ENCODE peak calls at places on chromosomes 7 and 10, in seven cellular contexts. One of them, this sample, is unnamed.

GRCh38 chr10:77245953-77246352 is 391.7 kb downstream of the KCNMA1 start:
- DNase-seq in fibroblast of pulmonary artery: peak
- DNase-seq in pancreas: no peak
- DNase-seq in tibial nerve: no peak
- DNase-seq in omental fat pad: no peak
- DNase-seq in WTC11: no peak
- DNase-seq in GM13977: no peak
- DNase-seq in this sample: no peak

GRCh38 chr7:29352041-29352440 is 157.5 kb downstream of the CHN2 start:
- DNase-seq in fibroblast of pulmonary artery: no peak
- DNase-seq in pancreas: no peak
- DNase-seq in tibial nerve: no peak
- DNase-seq in omental fat pad: no peak
- DNase-seq in WTC11: no peak
- DNase-seq in GM13977: no peak
- DNase-seq in this sample: no peak

GRCh38 chr7:3605222-3605621 is 304.2 kb downstream of the SDK1 start:
- DNase-seq in fibroblast of pulmonary artery: peak
- DNase-seq in pancreas: no peak
- DNase-seq in tibial nerve: no peak
- DNase-seq in omental fat pad: no peak
- DNase-seq in WTC11: no peak
- DNase-seq in GM13977: no peak
- DNase-seq in this sample: no peak

GRCh38 chr7:134966691-134967090 is 19.6 kb upstream of the AGBL3 start:
- DNase-seq in fibroblast of pulmonary artery: no peak
- DNase-seq in pancreas: no peak
- DNase-seq in tibial nerve: no peak
- DNase-seq in omental fat pad: no peak
- DNase-seq in WTC11: no peak
- DNase-seq in GM13977: no peak
- DNase-seq in this sample: no peak

GRCh38 chr10:61285749-61286148 is 167.4 kb downstream of the TMEM26 start:
- DNase-seq in fibroblast of pulmonary artery: peak
- DNase-seq in pancreas: no peak
- DNase-seq in tibial nerve: no peak
- DNase-seq in omental fat pad: no peak
- DNase-seq in WTC11: no peak
- DNase-seq in GM13977: no peak
- DNase-seq in this sample: no peak

GRCh38 chr7:79176859-79177477 is 276.5 kb downstream of the MAGI2 start:
- DNase-seq in fibroblast of pulmonary artery: peak
- DNase-seq in pancreas: no peak
- DNase-seq in tibial nerve: no peak
- DNase-seq in omental fat pad: no peak
- DNase-seq in WTC11: no peak
- DNase-seq in GM13977: no peak
- DNase-seq in this sample: no peak

GRCh38 chr10:84289521-84290200 is 38.7 kb upstream of the CCSER2 start:
- DNase-seq in fibroblast of pulmonary artery: no peak
- DNase-seq in pancreas: no peak
- DNase-seq in tibial nerve: no peak
- DNase-seq in omental fat pad: no peak
- DNase-seq in WTC11: no peak
- DNase-seq in GM13977: no peak
- DNase-seq in this sample: no peak

GRCh38 chr7:99383203-99383602 is 8.7 kb downstream of the ARPC1B start:
- DNase-seq in fibroblast of pulmonary artery: no peak
- DNase-seq in pancreas: no peak
- DNase-seq in tibial nerve: no peak
- DNase-seq in omental fat pad: no peak
- DNase-seq in WTC11: no peak
- DNase-seq in GM13977: no peak
- DNase-seq in this sample: no peak

GRCh38 chr7:11335951-11336350 is 362.3 kb downstream of the PHF14 start:
- DNase-seq in fibroblast of pulmonary artery: no peak
- DNase-seq in pancreas: no peak
- DNase-seq in tibial nerve: no peak
- DNase-seq in omental fat pad: no peak
- DNase-seq in WTC11: no peak
- DNase-seq in GM13977: no peak
- DNase-seq in this sample: no peak

GRCh38 chr7:137774793-137775201 is 72.0 kb downstream of the DGKI start:
- DNase-seq in fibroblast of pulmonary artery: peak
- DNase-seq in pancreas: no peak
- DNase-seq in tibial nerve: no peak
- DNase-seq in omental fat pad: no peak
- DNase-seq in WTC11: no peak
- DNase-seq in GM13977: no peak
- DNase-seq in this sample: no peak

GRCh38 chr7:37796134-37796775 is 52.1 kb upstream of the NME8 start:
- DNase-seq in fibroblast of pulmonary artery: no peak
- DNase-seq in pancreas: no peak
- DNase-seq in tibial nerve: no peak
- DNase-seq in omental fat pad: no peak
- DNase-seq in WTC11: no peak
- DNase-seq in GM13977: no peak
- DNase-seq in this sample: no peak

GRCh38 chr10:103842605-103843004 is 12.8 kb downstream of the SH3PXD2A start:
- DNase-seq in fibroblast of pulmonary artery: no peak
- DNase-seq in pancreas: no peak
- DNase-seq in tibial nerve: no peak
- DNase-seq in omental fat pad: no peak
- DNase-seq in WTC11: no peak
- DNase-seq in GM13977: no peak
- DNase-seq in this sample: no peak

GRCh38 chr7:27677912-27678612 is 15.4 kb upstream of the HIBADH start:
- DNase-seq in fibroblast of pulmonary artery: peak
- DNase-seq in pancreas: no peak
- DNase-seq in tibial nerve: no peak
- DNase-seq in omental fat pad: no peak
- DNase-seq in WTC11: no peak
- DNase-seq in GM13977: no peak
- DNase-seq in this sample: no peak

GRCh38 chr7:14754631-14755030 is 147.9 kb downstream of the DGKB start:
- DNase-seq in fibroblast of pulmonary artery: peak
- DNase-seq in pancreas: no peak
- DNase-seq in tibial nerve: no peak
- DNase-seq in omental fat pad: no peak
- DNase-seq in WTC11: no peak
- DNase-seq in GM13977: no peak
- DNase-seq in this sample: no peak

GRCh38 chr7:74305987-74306736 is 17.0 kb downstream of the CLIP2 start:
- DNase-seq in fibroblast of pulmonary artery: no peak
- DNase-seq in pancreas: no peak
- DNase-seq in tibial nerve: no peak
- DNase-seq in omental fat pad: no peak
- DNase-seq in WTC11: no peak
- DNase-seq in GM13977: no peak
- DNase-seq in this sample: no peak

GRCh38 chr10:77508076-77508475 is 129.5 kb downstream of the KCNMA1 start:
- DNase-seq in fibroblast of pulmonary artery: no peak
- DNase-seq in pancreas: no peak
- DNase-seq in tibial nerve: no peak
- DNase-seq in omental fat pad: no peak
- DNase-seq in WTC11: no peak
- DNase-seq in GM13977: no peak
- DNase-seq in this sample: no peak

GRCh38 chr10:110901954-110902819 is 16.8 kb downstream of the BBIP1 start:
- DNase-seq in fibroblast of pulmonary artery: peak
- DNase-seq in pancreas: no peak
- DNase-seq in tibial nerve: no peak
- DNase-seq in omental fat pad: no peak
- DNase-seq in WTC11: no peak
- DNase-seq in GM13977: no peak
- DNase-seq in this sample: no peak

GRCh38 chr7:72265505-72265904 is 146.6 kb downstream of the CALN1 start:
- DNase-seq in fibroblast of pulmonary artery: no peak
- DNase-seq in pancreas: no peak
- DNase-seq in tibial nerve: no peak
- DNase-seq in omental fat pad: no peak
- DNase-seq in WTC11: no peak
- DNase-seq in GM13977: no peak
- DNase-seq in this sample: no peak

GRCh38 chr7:132480534-132480933 is 95.7 kb downstream of the PLXNA4 start:
- DNase-seq in fibroblast of pulmonary artery: no peak
- DNase-seq in pancreas: no peak
- DNase-seq in tibial nerve: no peak
- DNase-seq in omental fat pad: no peak
- DNase-seq in WTC11: no peak
- DNase-seq in GM13977: no peak
- DNase-seq in this sample: no peak

GRCh38 chr10:68601490-68602265 is 41.5 kb downstream of the TET1 start:
- DNase-seq in fibroblast of pulmonary artery: no peak
- DNase-seq in pancreas: no peak
- DNase-seq in tibial nerve: no peak
- DNase-seq in omental fat pad: no peak
- DNase-seq in WTC11: no peak
- DNase-seq in GM13977: no peak
- DNase-seq in this sample: no peak

GRCh38 chr7:6306471-6306870 is 34.0 kb upstream of the CYTH3 start:
- DNase-seq in fibroblast of pulmonary artery: peak
- DNase-seq in pancreas: no peak
- DNase-seq in tibial nerve: no peak
- DNase-seq in omental fat pad: no peak
- DNase-seq in WTC11: no peak
- DNase-seq in GM13977: no peak
- DNase-seq in this sample: no peak

GRCh38 chr10:43316988-43317387 is 50.1 kb upstream of the RASGEF1A start:
- DNase-seq in fibroblast of pulmonary artery: no peak
- DNase-seq in pancreas: no peak
- DNase-seq in tibial nerve: no peak
- DNase-seq in omental fat pad: no peak
- DNase-seq in WTC11: no peak
- DNase-seq in GM13977: no peak
- DNase-seq in this sample: no peak

GRCh38 chr10:113704637-113705343 is 25.1 kb downstream of the CASP7 start:
- DNase-seq in fibroblast of pulmonary artery: peak
- DNase-seq in pancreas: no peak
- DNase-seq in tibial nerve: no peak
- DNase-seq in omental fat pad: no peak
- DNase-seq in WTC11: no peak
- DNase-seq in GM13977: peak
- DNase-seq in this sample: no peak

GRCh38 chr7:101743995-101744360 is 73.4 kb upstream of the CUX1 start:
- DNase-seq in fibroblast of pulmonary artery: no peak
- DNase-seq in pancreas: no peak
- DNase-seq in tibial nerve: no peak
- DNase-seq in omental fat pad: no peak
- DNase-seq in WTC11: peak
- DNase-seq in GM13977: no peak
- DNase-seq in this sample: no peak

DNA sequence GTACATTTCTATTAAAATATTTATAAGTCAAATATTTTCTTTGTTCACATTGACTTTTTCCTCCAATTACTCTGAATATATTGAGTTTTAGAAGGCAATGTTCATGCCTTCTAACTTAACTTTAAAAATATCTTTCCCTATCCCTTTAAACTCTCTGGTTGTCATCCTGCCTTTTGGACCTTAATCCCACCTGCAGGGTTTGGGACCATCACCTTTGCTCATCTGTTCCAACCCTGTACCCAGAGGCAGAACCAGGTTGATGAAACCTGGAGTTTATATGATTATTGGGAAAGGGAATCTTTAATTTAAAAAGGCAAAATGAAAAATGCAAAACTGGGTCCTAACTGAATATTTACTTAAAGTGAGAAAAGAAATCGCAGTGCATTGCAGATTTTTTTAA is 24.8 kb downstream of the NEUROD6 start:
- DNase-seq in fibroblast of pulmonary artery: no peak
- DNase-seq in pancreas: no peak
- DNase-seq in tibial nerve: no peak
- DNase-seq in omental fat pad: no peak
- DNase-seq in WTC11: no peak
- DNase-seq in GM13977: no peak
- DNase-seq in this sample: no peak
- TF ChIP-seq CTCF in fibroblast of pulmonary artery: no peak
- TF ChIP-seq CTCF in pancreas: no peak
- TF ChIP-seq CTCF in tibial nerve: no peak
- TF ChIP-seq CTCF in omental fat pad: no peak
- TF ChIP-seq CTCF in WTC11: no peak
- TF ChIP-seq CTCF in GM13977: no peak
- TF ChIP-seq CTCF in this sample: no peak

GRCh38 chr7:47643716-47644400 is 61.9 kb upstream of the TNS3 start:
- DNase-seq in fibroblast of pulmonary artery: no peak
- DNase-seq in pancreas: no peak
- DNase-seq in tibial nerve: no peak
- DNase-seq in omental fat pad: no peak
- DNase-seq in WTC11: no peak
- DNase-seq in GM13977: no peak
- DNase-seq in this sample: no peak
- TF ChIP-seq CTCF in fibroblast of pulmonary artery: no peak
- TF ChIP-seq CTCF in pancreas: no peak
- TF ChIP-seq CTCF in tibial nerve: no peak
- TF ChIP-seq CTCF in omental fat pad: no peak
- TF ChIP-seq CTCF in WTC11: no peak
- TF ChIP-seq CTCF in GM13977: no peak
- TF ChIP-seq CTCF in this sample: no peak

GRCh38 chr7:142001163-142001874 is 5.6 kb downstream of the MGAM start:
- DNase-seq in fibroblast of pulmonary artery: peak
- DNase-seq in pancreas: no peak
- DNase-seq in tibial nerve: no peak
- DNase-seq in omental fat pad: no peak
- DNase-seq in WTC11: no peak
- DNase-seq in GM13977: no peak
- DNase-seq in this sample: no peak

GRCh38 chr7:141999219-141999618 is 3.5 kb downstream of the MGAM start:
- DNase-seq in fibroblast of pulmonary artery: no peak
- DNase-seq in pancreas: no peak
- DNase-seq in tibial nerve: no peak
- DNase-seq in omental fat pad: no peak
- DNase-seq in WTC11: no peak
- DNase-seq in GM13977: no peak
- DNase-seq in this sample: no peak

GRCh38 chr7:142002179-142002578 is 6.5 kb downstream of the MGAM start:
- DNase-seq in fibroblast of pulmonary artery: no peak
- DNase-seq in pancreas: no peak
- DNase-seq in tibial nerve: no peak
- DNase-seq in omental fat pad: no peak
- DNase-seq in WTC11: no peak
- DNase-seq in GM13977: no peak
- DNase-seq in this sample: no peak

DNA sequence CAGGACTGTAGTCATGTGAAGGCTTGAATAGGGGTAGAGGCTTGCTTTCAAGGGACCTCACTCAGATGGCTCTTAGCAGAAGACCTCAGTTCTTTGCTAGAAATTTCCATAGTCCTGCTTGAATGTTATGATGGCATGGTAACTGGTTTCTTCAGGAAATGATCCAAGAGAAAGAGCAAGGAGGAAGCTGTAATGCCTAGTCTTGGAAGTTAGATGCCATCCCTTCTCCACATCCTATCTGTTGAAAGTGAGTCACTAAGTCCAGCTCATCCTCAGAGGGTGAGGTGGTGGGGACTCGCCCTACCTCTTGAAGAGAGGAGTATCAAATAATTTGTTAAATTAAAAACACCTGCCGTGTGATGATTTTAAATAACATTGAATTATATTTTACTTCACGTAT is 4.6 kb downstream of the MGAM start:
- DNase-seq in fibroblast of pulmonary artery: no peak
- DNase-seq in pancreas: no peak
- DNase-seq in tibial nerve: no peak
- DNase-seq in omental fat pad: no peak
- DNase-seq in WTC11: no peak
- DNase-seq in GM13977: no peak
- DNase-seq in this sample: no peak
- TF ChIP-seq CTCF in fibroblast of pulmonary artery: no peak
- TF ChIP-seq CTCF in pancreas: no peak
- TF ChIP-seq CTCF in tibial nerve: no peak
- TF ChIP-seq CTCF in omental fat pad: no peak
- TF ChIP-seq CTCF in WTC11: no peak
- TF ChIP-seq CTCF in GM13977: no peak
- TF ChIP-seq CTCF in this sample: no peak

GRCh38 chr7:114865564-114865963 is 56.3 kb upstream of the MDFIC start:
- DNase-seq in fibroblast of pulmonary artery: peak
- DNase-seq in pancreas: peak
- DNase-seq in tibial nerve: peak
- DNase-seq in omental fat pad: no peak
- DNase-seq in WTC11: peak
- DNase-seq in GM13977: peak
- DNase-seq in this sample: no peak
- TF ChIP-seq CTCF in fibroblast of pulmonary artery: peak
- TF ChIP-seq CTCF in pancreas: peak
- TF ChIP-seq CTCF in tibial nerve: peak
- TF ChIP-seq CTCF in omental fat pad: no peak
- TF ChIP-seq CTCF in WTC11: peak
- TF ChIP-seq CTCF in GM13977: peak
- TF ChIP-seq CTCF in this sample: peak

This sample was measured in osteocyte.